ENCODE peak calls at places on chromosomes 6 and 20, in six cellular contexts. V is astrocyte, Z is GM12878, O is endothelial cell of umbilical vein, K is Karpas-422, G is neural progenitor cell. X is an unnamed sample.

GRCh38 chr20:32455171-32455900 is 97.2 kb downstream of the ASXL1 start:
- DNase-seq in V (no peak), Z (no peak), O (no peak), K (no peak), G (no peak), X (no peak)

GRCh38 chr6:153618371-153619328 is 420.4 kb upstream of the OPRM1 start:
- DNase-seq in V (no peak), Z (no peak), O (no peak), K (no peak), G (no peak), X (no peak)

GRCh38 chr6:3334579-3334978 is 75.8 kb downstream of the PSMG4 start:
- DNase-seq in V (no peak), Z (no peak), O (peak), K (no peak), G (no peak), X (no peak)

GRCh38 chr20:23626040-23626620 is 11.6 kb downstream of the CST3 start:
- DNase-seq in V (no peak), Z (no peak), O (no peak), K (no peak), G (no peak), X (no peak)

GRCh38 chr6:149128489-149129145 is 188.9 kb upstream of the TAB2 start:
- DNase-seq in V (no peak), Z (no peak), O (peak), K (no peak), G (no peak), X (peak)

GRCh38 chr20:5844063-5844681 is 94.0 kb downstream of the SHLD1 start:
- DNase-seq in V (peak), Z (peak), O (no peak), K (no peak), G (no peak), X (no peak)

GRCh38 chr6:15817100-15817499 is 154.3 kb upstream of the DTNBP1 start:
- DNase-seq in V (no peak), Z (no peak), O (no peak), K (no peak), G (no peak), X (no peak)

GRCh38 chr6:133815313-133815712 is 73.6 kb upstream of the TCF21 start:
- DNase-seq in V (no peak), Z (no peak), O (no peak), K (no peak), G (no peak), X (no peak)

GRCh38 chr6:43475506-43475905 is 1.9 kb upstream of the TJAP1 start:
- DNase-seq in V (no peak), Z (no peak), O (no peak), K (no peak), G (no peak), X (no peak)

GRCh38 chr6:149437212-149437611 is 37.1 kb downstream of the SUMO4 start:
- DNase-seq in V (no peak), Z (no peak), O (no peak), K (peak), G (no peak), X (no peak)

GRCh38 chr20:24764027-24764797 is 184.9 kb upstream of the CST7 start:
- DNase-seq in V (no peak), Z (no peak), O (no peak), K (no peak), G (no peak), X (no peak)

GRCh38 chr6:158033077-158033750 is 51.6 kb downstream of the SYNJ2 start:
- DNase-seq in V (no peak), Z (no peak), O (no peak), K (no peak), G (no peak), X (no peak)

GRCh38 chr6:100724222-100724621 is 156.9 kb downstream of the ASCC3 start:
- DNase-seq in V (no peak), Z (no peak), O (no peak), K (peak), G (no peak), X (no peak)

DNA sequence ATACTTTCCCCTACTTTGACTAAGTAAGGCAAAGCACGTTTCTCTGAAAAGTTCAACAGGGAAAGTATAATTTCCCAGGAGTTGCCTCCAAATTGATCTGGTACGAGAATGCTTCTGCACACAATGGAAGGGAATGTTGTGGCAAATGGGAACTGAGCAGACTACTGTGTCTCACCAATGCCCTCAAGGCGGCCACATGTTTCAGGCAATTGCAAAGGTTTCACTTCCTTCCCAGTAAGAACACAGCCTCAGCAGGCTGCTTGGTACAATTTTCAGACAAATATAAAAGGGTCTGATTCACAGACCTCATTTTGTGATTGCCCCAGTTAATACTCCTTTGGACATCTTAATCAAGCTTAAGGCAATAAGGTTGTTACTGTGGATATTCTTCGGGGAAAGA is 71.2 kb downstream of the KIAA0319 start:
- DNase-seq in V (no peak), Z (no peak), O (no peak), K (peak), G (no peak), X (peak)
- H3K4me2 ChIP-seq in V (no peak), Z (no peak), O (no peak), K (peak), G (no peak), X (peak)

GRCh38 chr6:27128796-27129094 is 118.8 kb upstream of the PRSS16 start:
- DNase-seq in V (no peak), Z (no peak), O (no peak), K (no peak), G (no peak), X (no peak)

GRCh38 chr6:27130668-27131428 is 116.7 kb upstream of the PRSS16 start:
- DNase-seq in V (no peak), Z (no peak), O (peak), K (peak), G (no peak), X (peak)

GRCh38 chr6:27127874-27128795 is 119.4 kb upstream of the PRSS16 start:
- DNase-seq in V (no peak), Z (no peak), O (no peak), K (no peak), G (no peak), X (peak)

GRCh38 chr6:27129095-27129815 is 118.2 kb upstream of the PRSS16 start:
- DNase-seq in V (no peak), Z (no peak), O (no peak), K (no peak), G (no peak), X (peak)

DNA sequence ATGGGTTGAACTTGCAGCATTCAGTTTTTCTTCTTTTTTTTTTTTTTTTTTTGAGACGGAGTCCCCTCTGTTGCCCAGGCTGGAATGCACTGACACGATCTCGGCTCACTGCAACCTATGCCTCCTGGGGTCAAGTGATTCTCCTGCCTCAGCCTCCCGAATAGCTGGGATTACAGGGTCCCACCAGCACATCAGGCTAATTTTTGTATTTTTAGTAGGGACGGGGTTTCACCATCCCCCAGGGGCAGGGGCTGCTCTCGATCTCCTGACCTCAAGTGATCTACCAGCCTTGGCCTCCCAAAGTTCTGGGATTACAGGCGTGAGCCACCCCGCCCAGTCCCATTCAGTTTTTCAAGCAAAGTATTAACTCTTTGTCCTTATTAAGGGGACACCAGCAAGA is 117.6 kb upstream of the PRSS16 start:
- DNase-seq in V (no peak), Z (no peak), O (no peak), K (no peak), G (no peak), X (no peak)
- H3K4me2 ChIP-seq in V (no peak), Z (peak), O (no peak), K (peak), G (peak), X (peak)

DNA sequence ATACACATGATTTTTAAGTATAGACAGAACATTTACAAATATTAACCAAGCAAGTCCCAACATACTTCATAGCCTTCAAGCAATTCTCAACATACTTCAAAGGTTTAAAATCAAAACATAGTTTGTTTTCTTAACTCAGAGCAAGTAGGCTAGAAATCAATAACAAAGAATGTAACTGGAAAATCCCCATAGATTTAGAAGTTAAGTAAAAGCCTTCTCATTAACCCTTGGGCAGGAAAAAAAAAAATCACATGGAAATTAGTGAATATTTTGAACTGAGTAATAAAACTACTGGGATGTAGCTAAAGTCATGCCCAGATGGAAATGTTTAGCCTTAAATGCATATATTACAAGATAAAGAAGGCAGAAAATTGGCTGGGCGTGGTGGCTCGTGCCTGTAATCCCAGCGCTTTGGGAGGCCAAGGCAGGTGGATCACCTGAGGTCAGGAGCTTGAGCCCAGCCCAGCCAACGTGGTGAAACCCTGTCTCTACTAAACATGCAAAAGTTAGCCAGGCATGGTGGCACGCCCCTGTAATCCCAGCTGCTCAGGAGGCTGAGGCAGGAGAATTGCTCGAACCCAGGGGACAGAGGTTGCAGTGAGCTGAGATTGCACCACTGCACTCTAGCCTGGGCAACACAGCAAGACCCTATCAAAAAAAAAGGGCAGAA is 316.1 kb downstream of the TAF4 start:
- DNase-seq in V (no peak), Z (no peak), O (no peak), K (no peak), G (no peak), X (no peak)
- H3K4me2 ChIP-seq in V (no peak), Z (no peak), O (no peak), K (no peak), G (no peak), X (no peak)

GRCh38 chr6:40409716-40410397 is 177.3 kb downstream of the LRFN2 start:
- DNase-seq in V (no peak), Z (no peak), O (no peak), K (no peak), G (no peak), X (no peak)

GRCh38 chr6:40413231-40413755 is 173.9 kb downstream of the LRFN2 start:
- DNase-seq in V (no peak), Z (no peak), O (no peak), K (no peak), G (no peak), X (no peak)

GRCh38 chr6:40411881-40412280 is 175.3 kb downstream of the LRFN2 start:
- DNase-seq in V (no peak), Z (no peak), O (no peak), K (no peak), G (no peak), X (no peak)

GRCh38 chr6:40409143-40409542 is 178.0 kb downstream of the LRFN2 start:
- DNase-seq in V (no peak), Z (no peak), O (no peak), K (no peak), G (no peak), X (no peak)

GRCh38 chr6:40410792-40411191 is 176.4 kb downstream of the LRFN2 start:
- DNase-seq in V (no peak), Z (no peak), O (no peak), K (no peak), G (no peak), X (no peak)
- H3K4me2 ChIP-seq in V (no peak), Z (no peak), O (no peak), K (no peak), G (no peak), X (no peak)

DNA sequence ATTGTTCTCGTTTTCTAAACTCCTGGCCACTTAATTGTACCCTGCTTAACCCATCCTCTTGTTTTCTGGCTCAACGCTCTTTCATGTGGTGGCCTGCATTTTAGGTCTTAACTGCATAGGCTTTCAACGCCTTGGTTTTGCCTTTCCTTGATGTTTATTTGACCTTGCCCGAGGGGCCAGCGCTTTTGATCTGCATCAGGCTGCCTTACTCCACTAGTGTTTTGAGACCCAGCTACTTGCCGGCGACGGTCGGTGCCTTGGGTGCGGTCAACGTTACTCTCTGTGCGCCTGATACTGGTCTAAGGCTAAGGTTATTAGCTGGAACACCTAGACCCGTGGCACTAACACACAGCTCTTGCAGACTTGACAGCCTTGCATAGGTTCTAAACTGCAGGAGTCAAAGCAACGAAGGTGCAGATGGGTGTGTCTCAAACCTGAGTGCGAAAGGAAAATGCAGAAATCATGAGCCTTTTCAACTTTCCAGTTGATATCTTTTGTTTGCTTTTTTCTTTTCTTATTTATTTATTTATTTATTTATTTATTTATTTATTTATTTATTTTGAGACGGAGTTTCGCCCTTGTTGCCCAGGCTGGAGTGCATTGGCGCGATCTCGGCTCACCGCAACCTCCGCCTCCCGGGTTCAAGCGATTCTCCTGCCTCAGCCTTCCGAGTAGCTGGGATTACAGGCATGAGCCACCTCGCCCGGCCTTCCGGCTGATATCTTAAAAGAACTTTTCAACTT is 138.8 kb downstream of the HFE start:
- DNase-seq in V (no peak), Z (no peak), O (no peak), K (no peak), G (no peak), X (no peak)
- H3K4me2 ChIP-seq in V (peak), Z (no peak), O (peak), K (no peak), G (peak), X (no peak)

DNA sequence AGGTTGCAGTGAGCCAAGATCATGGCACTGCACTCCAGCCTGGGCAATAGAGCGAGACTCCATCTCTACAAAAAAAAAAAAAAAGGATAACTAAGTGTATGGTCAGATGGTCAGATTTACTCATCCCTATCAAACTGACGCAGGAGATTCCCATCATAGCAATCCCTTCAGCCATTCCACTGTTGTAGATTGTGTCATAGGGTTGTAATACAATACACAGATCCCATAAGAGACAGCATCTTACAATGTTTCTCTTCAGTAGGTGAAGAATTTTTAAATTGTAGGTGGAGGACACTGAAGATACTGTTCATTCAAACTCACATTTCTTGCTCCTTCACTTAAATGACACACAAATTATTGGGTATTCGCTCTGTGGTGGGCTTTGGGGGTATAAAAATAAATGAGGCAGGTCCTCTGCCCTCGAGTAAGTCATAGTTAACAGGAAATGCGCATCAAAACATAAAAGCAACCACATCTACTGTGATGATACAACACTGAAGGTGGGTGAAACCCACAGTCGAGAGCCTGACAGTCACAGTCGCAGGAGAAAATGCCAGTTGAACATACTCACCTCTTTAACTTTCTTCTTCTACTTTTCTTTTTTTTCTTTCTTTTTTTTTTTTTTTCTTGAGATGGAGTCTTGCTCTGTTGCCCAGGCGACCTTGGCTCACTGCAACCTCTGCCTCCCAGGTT is 205.5 kb downstream of the ZNF217 start:
- DNase-seq in V (no peak), Z (no peak), O (no peak), K (no peak), G (no peak), X (no peak)
- H3K4me2 ChIP-seq in V (no peak), Z (no peak), O (no peak), K (no peak), G (no peak), X (no peak)

X was measured in OCI-LY7.